ENCODE peak calls at places on chromosomes 5 and 9, in four cellular contexts. One of them, this sample, is unnamed.

GRCh38 chr9:72254881-72255545 is 105.8 kb downstream of the GDA start:
- DNase-seq in aorta: no peak
- DNase-seq in GM23248: no peak
- DNase-seq in mucosa of descending colon: no peak
- DNase-seq in this sample: no peak

GRCh38 chr9:129748249-129748648 is 4.6 kb downstream of the PTGES start:
- DNase-seq in aorta: no peak
- DNase-seq in GM23248: peak; percentile 56
- DNase-seq in mucosa of descending colon: no peak
- DNase-seq in this sample: no peak

GRCh38 chr9:89853161-89853560 is 248.3 kb downstream of the GADD45G start:
- DNase-seq in aorta: no peak
- DNase-seq in GM23248: no peak
- DNase-seq in mucosa of descending colon: no peak
- DNase-seq in this sample: no peak

GRCh38 chr9:22165144-22165543 is 156.0 kb upstream of the CDKN2B start:
- DNase-seq in aorta: no peak
- DNase-seq in GM23248: peak; percentile 71
- DNase-seq in mucosa of descending colon: no peak
- DNase-seq in this sample: no peak

GRCh38 chr5:169413416-169413815 is 112.5 kb upstream of the SLIT3 start:
- DNase-seq in aorta: no peak
- DNase-seq in GM23248: peak; percentile 75
- DNase-seq in mucosa of descending colon: no peak
- DNase-seq in this sample: no peak

GRCh38 chr5:11174601-11175000 is 413.6 kb upstream of the DAP start:
- DNase-seq in aorta: no peak
- DNase-seq in GM23248: no peak
- DNase-seq in mucosa of descending colon: no peak
- DNase-seq in this sample: no peak

GRCh38 chr9:69919461-69920061 is 98.9 kb downstream of the CFAP95 start:
- DNase-seq in aorta: no peak
- DNase-seq in GM23248: peak; percentile 83
- DNase-seq in mucosa of descending colon: no peak
- DNase-seq in this sample: no peak

GRCh38 chr5:69517763-69518212 is 25.2 kb downstream of the OCLN start:
- DNase-seq in aorta: no peak
- DNase-seq in GM23248: no peak
- DNase-seq in mucosa of descending colon: no peak
- DNase-seq in this sample: no peak

GRCh38 chr5:16539169-16539666 is 73.6 kb upstream of the ZNF622 start:
- DNase-seq in aorta: peak; percentile 78
- DNase-seq in GM23248: peak; percentile 97
- DNase-seq in mucosa of descending colon: peak; percentile 74
- DNase-seq in this sample: no peak

DNA sequence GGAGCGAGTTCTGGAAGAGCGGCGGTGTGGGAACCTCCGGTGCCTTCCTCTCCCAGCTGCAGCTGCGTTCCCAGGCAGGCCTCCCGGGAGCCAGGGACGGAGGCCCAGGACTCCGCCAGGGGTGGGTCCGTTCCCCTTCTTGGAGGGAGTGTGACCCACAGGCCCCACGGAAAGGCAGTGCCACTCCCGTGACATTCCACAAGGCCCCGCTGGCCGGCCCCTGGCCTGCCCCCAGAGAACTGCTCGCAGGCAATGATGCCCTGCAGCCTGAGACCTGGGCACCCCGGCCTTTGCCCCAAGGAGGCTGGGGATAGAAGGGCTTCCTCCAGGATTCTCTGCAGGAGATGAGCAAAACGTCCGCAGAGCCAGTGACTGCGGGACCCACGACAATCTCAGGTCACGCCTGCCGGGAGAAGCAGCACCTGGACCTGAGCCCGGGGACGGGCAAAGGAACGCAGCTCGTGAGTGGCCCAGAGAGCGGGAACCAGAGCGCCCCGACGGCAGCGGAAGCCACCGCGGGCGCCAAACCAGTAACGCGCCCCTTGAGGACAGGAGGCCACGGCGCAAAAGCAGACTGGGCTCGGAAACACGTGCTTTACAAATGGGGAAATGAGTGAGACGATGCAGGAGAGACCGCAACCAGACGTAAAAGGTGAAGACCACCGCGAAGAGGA is 9.3 kb downstream of the OBP2B start:
- DNase-seq in aorta: peak; percentile 83
- DNase-seq in GM23248: no peak
- DNase-seq in mucosa of descending colon: peak; percentile 61
- DNase-seq in this sample: peak; percentile 52
- H3K4me3 ChIP-seq in aorta: no peak overlapping the region
- H3K4me3 ChIP-seq in GM23248: no peak overlapping the region
- H3K4me3 ChIP-seq in mucosa of descending colon: no peak overlapping the region
- H3K4me3 ChIP-seq in this sample: no peak overlapping the region

DNA sequence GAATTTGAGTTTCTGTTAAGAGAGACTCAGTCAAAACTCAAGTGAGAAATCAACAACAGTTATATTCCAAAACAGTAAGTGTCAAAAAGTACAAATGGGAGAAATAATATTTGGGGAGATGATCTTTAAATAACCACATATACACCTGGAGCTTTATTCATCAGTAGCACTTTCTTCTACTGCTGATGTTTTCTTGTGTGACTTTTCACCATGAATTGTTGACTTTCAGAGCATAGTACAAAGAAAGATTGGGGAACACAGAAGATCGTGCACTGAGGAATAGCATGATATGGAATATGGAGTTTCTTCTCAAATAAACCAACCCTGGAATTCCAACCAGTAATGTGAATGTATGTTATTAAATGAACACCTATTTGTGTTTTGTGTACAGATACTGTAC is 130.7 kb downstream of the MLLT3 start:
- DNase-seq in aorta: no peak
- DNase-seq in GM23248: no peak
- DNase-seq in mucosa of descending colon: no peak
- DNase-seq in this sample: no peak
- H3K9me3 ChIP-seq in aorta: no peaks in the 10 kb centered on the region
- H3K9me3 ChIP-seq in GM23248: no peaks in the 10 kb centered on the region
- H3K9me3 ChIP-seq in mucosa of descending colon: no peaks in the 10 kb centered on the region
- H3K9me3 ChIP-seq in this sample: no peaks in the 10 kb centered on the region

GRCh38 chr9:27433599-27434325 is 90.3 kb upstream of the IFNK start:
- DNase-seq in aorta: no peak
- DNase-seq in GM23248: no peak
- DNase-seq in mucosa of descending colon: no peak
- DNase-seq in this sample: no peak
- H3K4me1 ChIP-seq in aorta: peaks cover 6% of the 10 kb centered on the region
- H3K4me1 ChIP-seq in GM23248: no peaks in the 10 kb centered on the region
- H3K4me1 ChIP-seq in mucosa of descending colon: peaks cover 16% of the 10 kb centered on the region
- H3K4me1 ChIP-seq in this sample: no peaks in the 10 kb centered on the region

DNA sequence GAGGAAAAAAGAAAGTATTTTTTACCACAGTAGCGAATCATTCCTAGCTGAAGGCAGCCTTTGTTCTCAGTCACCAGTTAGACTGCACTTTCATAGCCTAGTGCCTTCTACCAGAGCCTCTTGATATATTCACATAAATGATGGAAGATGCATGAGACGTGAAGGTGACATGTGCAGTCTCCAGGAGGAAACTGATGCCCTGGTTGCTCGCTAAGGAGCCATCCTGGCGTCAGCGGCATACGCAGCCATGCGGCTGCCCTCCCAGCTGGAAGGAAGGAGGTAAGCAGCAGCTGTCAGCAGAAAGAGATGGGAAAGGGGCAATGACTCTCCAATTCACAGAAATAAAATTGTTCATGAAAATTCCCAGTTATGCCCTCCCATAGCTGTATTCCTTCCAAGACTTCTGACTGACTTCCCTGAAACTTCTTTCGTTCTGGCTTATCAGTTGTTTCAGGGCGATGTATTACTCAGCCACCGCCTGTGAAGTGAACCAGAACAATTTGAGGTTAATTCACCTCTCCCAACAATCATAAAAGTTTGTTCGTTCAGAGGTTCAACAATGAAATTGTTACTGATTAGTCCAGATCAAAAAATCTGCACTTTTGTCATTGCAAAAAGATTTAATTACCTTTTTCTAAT is 331.2 kb downstream of the NR2F1-AS1 start:
- DNase-seq in aorta: no peak
- DNase-seq in GM23248: no peak
- DNase-seq in mucosa of descending colon: no peak
- DNase-seq in this sample: no peak
- H3K4me3 ChIP-seq in aorta: peak overlapping the region; percentile 24
- H3K4me3 ChIP-seq in GM23248: no peak overlapping the region
- H3K4me3 ChIP-seq in mucosa of descending colon: no peak overlapping the region
- H3K4me3 ChIP-seq in this sample: no peak overlapping the region

DNA sequence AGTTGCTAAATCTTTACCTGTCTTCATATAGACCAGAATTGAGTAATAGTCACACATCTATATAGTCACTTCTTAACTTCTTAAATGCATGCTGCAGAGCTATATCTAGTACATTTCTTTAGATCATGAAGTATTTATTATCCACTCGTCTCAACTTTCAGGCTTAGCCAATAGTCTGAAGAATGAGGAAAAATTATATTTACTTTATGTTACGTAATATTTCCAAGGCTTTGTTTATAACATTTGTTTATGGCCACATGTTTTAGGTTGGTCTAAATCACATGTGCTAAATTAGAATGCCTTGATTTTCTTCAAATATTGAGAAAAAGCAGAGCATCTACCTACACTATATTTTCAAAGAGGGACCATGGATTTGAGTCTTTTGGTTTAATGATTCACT is 47.2 kb upstream of the RGMB start:
- DNase-seq in aorta: no peak
- DNase-seq in GM23248: no peak
- DNase-seq in mucosa of descending colon: no peak
- DNase-seq in this sample: no peak
- H3K9me3 ChIP-seq in aorta: no peaks in the 10 kb centered on the region
- H3K9me3 ChIP-seq in GM23248: no peaks in the 10 kb centered on the region
- H3K9me3 ChIP-seq in mucosa of descending colon: no peaks in the 10 kb centered on the region
- H3K9me3 ChIP-seq in this sample: no peaks in the 10 kb centered on the region

GRCh38 chr9:131407717-131408195 is 13.9 kb downstream of the PRRC2B start:
- DNase-seq in aorta: no peak
- DNase-seq in GM23248: peak; percentile 67
- DNase-seq in mucosa of descending colon: no peak
- DNase-seq in this sample: peak; percentile 75
- H3K4me1 ChIP-seq in aorta: peaks cover 14% of the 10 kb centered on the region
- H3K4me1 ChIP-seq in GM23248: peaks cover 77% of the 10 kb centered on the region
- H3K4me1 ChIP-seq in mucosa of descending colon: peaks cover 53% of the 10 kb centered on the region
- H3K4me1 ChIP-seq in this sample: peaks cover 94% of the 10 kb centered on the region

GRCh38 chr9:76257224-76257794 is 136.9 kb downstream of the RFK start:
- DNase-seq in aorta: no peak
- DNase-seq in GM23248: no peak
- DNase-seq in mucosa of descending colon: no peak
- DNase-seq in this sample: no peak

GRCh38 chr9:76255781-76256455 is 138.3 kb downstream of the RFK start:
- DNase-seq in aorta: no peak
- DNase-seq in GM23248: peak; percentile 98
- DNase-seq in mucosa of descending colon: no peak
- DNase-seq in this sample: no peak
- H3K4me3 ChIP-seq in aorta: no peak overlapping the region
- H3K4me3 ChIP-seq in GM23248: peak overlapping the region; percentile 53
- H3K4me3 ChIP-seq in mucosa of descending colon: no peak overlapping the region
- H3K4me3 ChIP-seq in this sample: no peak overlapping the region

This sample was measured in CD8-positive, alpha-beta memory T cell.